ENCODE peak calls at places on chromosomes 7 and 10, in five cellular contexts. N is Caco-2, U is aorta, S is spleen, F is transverse colon. G is an unnamed sample.

GRCh38 chr7:134836447-134836846 is 57.0 kb downstream of the CALD1 start:
- DNase-seq in U (no peak), N (no peak), S (no peak), F (no peak), G (no peak)

GRCh38 chr10:59098811-59099452 is 77.5 kb upstream of the PHYHIPL start:
- DNase-seq in F (no peak), S (no peak), U (no peak), N (no peak), G (no peak)

GRCh38 chr7:39069886-39070881 is 92.5 kb downstream of the POU6F2 start:
- DNase-seq in S (no peak), U (no peak), F (no peak), N (no peak), G (no peak)

GRCh38 chr10:74967850-74968620 is 141.6 kb downstream of the KAT6B start:
- DNase-seq in S (no peak), N (no peak), F (no peak), U (no peak), G (no peak)

GRCh38 chr10:43424431-43424830 is 12.5 kb upstream of the ZNF487 start:
- DNase-seq in S (no peak), U (no peak), F (no peak), N (no peak), G (no peak)

GRCh38 chr10:28938745-28939144 is 261.4 kb downstream of the BAMBI start:
- DNase-seq in F (no peak), S (no peak), N (no peak), U (no peak), G (no peak)

GRCh38 chr7:137642031-137642430 is 204.7 kb downstream of the DGKI start:
- DNase-seq in N (no peak), U (no peak), S (no peak), F (no peak), G (no peak)

GRCh38 chr7:137930616-137931015 is 71.3 kb downstream of the CREB3L2 start:
- DNase-seq in S (no peak), F (no peak), U (no peak), N (no peak), G (no peak)

GRCh38 chr10:22338260-22338894 is 6.9 kb upstream of the SPAG6 start:
- DNase-seq in F (no peak), S (no peak), U (no peak), N (no peak), G (no peak)

GRCh38 chr10:103784723-103785418 is 70.5 kb downstream of the SH3PXD2A start:
- DNase-seq in F (peak; percentile 87), N (no peak), U (no peak), S (no peak), G (no peak)

GRCh38 chr7:99313204-99313573 is 12.5 kb upstream of the ARPC1A start:
- DNase-seq in F (no peak), S (no peak), U (no peak), N (no peak), G (no peak)

GRCh38 chr7:47941136-47941844 is 7.0 kb downstream of the PKD1L1 start:
- DNase-seq in S (peak; percentile 70), N (no peak), F (no peak), U (peak; percentile 73), G (no peak)

GRCh38 chr7:18117482-18117881 is 89.8 kb upstream of the PRPS1L1 start:
- DNase-seq in U (no peak), F (no peak), S (no peak), N (no peak), G (no peak)

GRCh38 chr10:79381804-79382221 is 34.5 kb downstream of the PPIF start:
- DNase-seq in S (peak; percentile 67), N (no peak), U (peak; percentile 86), F (peak; percentile 71), G (no peak)

GRCh38 chr10:97434557-97434956 is 8.6 kb downstream of the PGAM1 start:
- DNase-seq in S (no peak), F (no peak), U (no peak), N (no peak), G (no peak)

GRCh38 chr10:71547841-71548493 is 151.2 kb downstream of the CDH23 start:
- DNase-seq in U (peak; percentile 75), S (no peak), F (no peak), N (no peak), G (no peak)

GRCh38 chr10:71546220-71546619 is 149.5 kb downstream of the CDH23 start:
- DNase-seq in N (no peak), U (no peak), S (no peak), F (no peak), G (no peak)

GRCh38 chr10:71548494-71548846 is 151.8 kb downstream of the CDH23 start:
- DNase-seq in N (no peak), F (no peak), S (no peak), U (no peak), G (no peak)

GRCh38 chr10:71545001-71545400 is 148.3 kb downstream of the CDH23 start:
- DNase-seq in S (no peak), U (no peak), F (no peak), N (no peak), G (no peak)

DNA sequence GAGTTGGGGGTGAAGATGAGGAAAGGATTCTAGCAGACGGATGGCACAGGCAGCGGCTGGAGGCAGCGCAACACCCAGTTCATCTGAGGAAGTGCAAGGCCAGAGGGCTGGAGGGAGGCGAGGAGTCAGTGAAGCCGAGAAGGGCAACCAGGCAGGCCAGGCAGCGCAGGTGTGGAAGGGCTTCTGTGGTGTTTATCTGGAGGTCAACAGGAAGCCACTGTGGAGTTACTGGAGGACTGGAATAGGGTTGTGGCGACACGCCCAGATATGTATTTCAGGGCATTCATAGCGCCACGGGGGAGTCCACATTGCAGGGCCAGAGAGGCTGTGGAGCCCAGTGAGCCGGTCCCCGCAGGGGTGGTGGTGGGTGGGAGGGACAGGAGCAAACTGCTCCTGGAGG is 150.6 kb downstream of the CDH23 start:
- DNase-seq in U (no peak), S (no peak), F (no peak), N (no peak), G (no peak)
- H3K27me3 ChIP-seq in U (no peaks in the 10 kb centered on the region), S (no peaks in the 10 kb centered on the region), F (no peaks in the 10 kb centered on the region), N (no peaks in the 10 kb centered on the region), G (no peaks in the 10 kb centered on the region)

GRCh38 chr7:23106801-23107713 is 1.5 kb downstream of the KLHL7 start:
- DNase-seq in U (no peak), N (no peak), S (no peak), F (no peak), G (no peak)

GRCh38 chr7:23106491-23106800 is 861 bp downstream of the KLHL7 start:
- DNase-seq in F (peak; percentile 38), S (no peak), N (no peak), U (no peak), G (no peak)

GRCh38 chr7:23108995-23109394 is 3.4 kb downstream of the KLHL7 start:
- DNase-seq in S (no peak), U (no peak), F (no peak), N (no peak), G (no peak)

GRCh38 chr7:23109470-23109869 is 3.9 kb downstream of the KLHL7 start:
- DNase-seq in F (no peak), U (no peak), S (no peak), N (no peak), G (no peak)

GRCh38 chr7:23107781-23108180 is 2.2 kb downstream of the KLHL7 start:
- DNase-seq in N (no peak), F (no peak), S (no peak), U (no peak), G (no peak)
- H3K4me3 ChIP-seq in N (no peak overlapping the region), F (no peak overlapping the region), S (no peak overlapping the region), U (peak overlapping the region; percentile 14), G (no peak overlapping the region)

GRCh38 chr10:29946953-29947700 is 112.3 kb downstream of the JCAD start:
- DNase-seq in N (peak; percentile 13), U (peak; percentile 85), S (no peak), F (no peak), G (no peak)
- H3K4me1 ChIP-seq in N (peaks cover 4% of the 10 kb centered on the region), U (peaks cover 6% of the 10 kb centered on the region), S (no peaks in the 10 kb centered on the region), F (no peaks in the 10 kb centered on the region), G (peaks cover 2% of the 10 kb centered on the region)

GRCh38 chr10:102408081-102408727 is 10.4 kb downstream of the PSD start:
- DNase-seq in F (peak; percentile 47), S (no peak), N (no peak), U (no peak), G (no peak)
- H3K27me3 ChIP-seq in F (peaks cover 52% of the 10 kb centered on the region), S (peaks cover 45% of the 10 kb centered on the region), N (peaks cover 1% of the 10 kb centered on the region), U (no peaks in the 10 kb centered on the region), G (peaks cover 16% of the 10 kb centered on the region)

GRCh38 chr10:101287183-101287830 is 58.0 kb upstream of the LBX1 start:
- DNase-seq in F (no peak), N (no peak), U (no peak), S (no peak), G (no peak)

GRCh38 chr10:101284171-101285092 is 55.2 kb upstream of the LBX1 start:
- DNase-seq in S (no peak), F (no peak), U (no peak), N (no peak), G (no peak)

GRCh38 chr10:101286248-101287046 is 57.2 kb upstream of the LBX1 start:
- DNase-seq in U (no peak), S (no peak), N (no peak), F (no peak), G (no peak)

GRCh38 chr10:101285093-101285463 is 55.8 kb upstream of the LBX1 start:
- DNase-seq in F (no peak), N (no peak), U (no peak), S (no peak), G (no peak)

GRCh38 chr10:101285519-101286070 is 56.3 kb upstream of the LBX1 start:
- DNase-seq in S (no peak), U (no peak), F (no peak), N (no peak), G (no peak)
- H3K4me3 ChIP-seq in S (no peak overlapping the region), U (no peak overlapping the region), F (no peak overlapping the region), N (no peak overlapping the region), G (no peak overlapping the region)